ENCODE peak calls at places on chromosomes 2 and 18, in five cellular contexts. One of them, this sample, is unnamed. For H3K9me3, the result is how much of the 10 kb centered on the place peaks cover.

GRCh38 chr18:55489742-55490055 is 98.3 kb downstream of the TCF4 start:
- DNase-seq in transverse colon: no peak
- DNase-seq in Caco-2: no peak
- DNase-seq in right cardiac atrium: no peak
- DNase-seq in kidney: no peak
- DNase-seq in this sample: no peak

GRCh38 chr2:143480586-143481230 is 351.5 kb downstream of the ARHGAP15 start:
- DNase-seq in transverse colon: no peak
- DNase-seq in Caco-2: no peak
- DNase-seq in right cardiac atrium: no peak
- DNase-seq in kidney: no peak
- DNase-seq in this sample: no peak

GRCh38 chr2:109351164-109351756 is 222.3 kb downstream of the SH3RF3 start:
- DNase-seq in transverse colon: peak
- DNase-seq in Caco-2: no peak
- DNase-seq in right cardiac atrium: peak
- DNase-seq in kidney: no peak
- DNase-seq in this sample: peak

GRCh38 chr2:172725741-172726140 is 9.9 kb upstream of the RAPGEF4 start:
- DNase-seq in transverse colon: no peak
- DNase-seq in Caco-2: no peak
- DNase-seq in right cardiac atrium: no peak
- DNase-seq in kidney: no peak
- DNase-seq in this sample: no peak

GRCh38 chr2:158403237-158403636 is 53.3 kb downstream of the CCDC148 start:
- DNase-seq in transverse colon: no peak
- DNase-seq in Caco-2: no peak
- DNase-seq in right cardiac atrium: no peak
- DNase-seq in kidney: no peak
- DNase-seq in this sample: no peak

GRCh38 chr18:58046087-58046793 is 2.2 kb downstream of the NEDD4L start:
- DNase-seq in transverse colon: no peak
- DNase-seq in Caco-2: no peak
- DNase-seq in right cardiac atrium: no peak
- DNase-seq in kidney: no peak
- DNase-seq in this sample: no peak

GRCh38 chr2:235728401-235729181 is 234.7 kb downstream of the AGAP1 start:
- DNase-seq in transverse colon: no peak
- DNase-seq in Caco-2: no peak
- DNase-seq in right cardiac atrium: peak
- DNase-seq in kidney: no peak
- DNase-seq in this sample: no peak

GRCh38 chr18:48872234-48873145 is 78.3 kb downstream of the SMAD7 start:
- DNase-seq in transverse colon: no peak
- DNase-seq in Caco-2: no peak
- DNase-seq in right cardiac atrium: peak
- DNase-seq in kidney: no peak
- DNase-seq in this sample: no peak

GRCh38 chr18:24934231-24934932 is 417.6 kb downstream of the ZNF521 start:
- DNase-seq in transverse colon: no peak
- DNase-seq in Caco-2: no peak
- DNase-seq in right cardiac atrium: no peak
- DNase-seq in kidney: no peak
- DNase-seq in this sample: no peak

GRCh38 chr18:7635948-7636347 is 68.8 kb downstream of the PTPRM start:
- DNase-seq in transverse colon: no peak
- DNase-seq in Caco-2: no peak
- DNase-seq in right cardiac atrium: no peak
- DNase-seq in kidney: no peak
- DNase-seq in this sample: no peak

GRCh38 chr2:229445013-229445412 is 173.9 kb upstream of the PID1 start:
- DNase-seq in transverse colon: peak
- DNase-seq in Caco-2: no peak
- DNase-seq in right cardiac atrium: peak
- DNase-seq in kidney: peak
- DNase-seq in this sample: peak

GRCh38 chr2:8590940-8591339 is 90.9 kb upstream of the ID2 start:
- DNase-seq in transverse colon: no peak
- DNase-seq in Caco-2: no peak
- DNase-seq in right cardiac atrium: no peak
- DNase-seq in kidney: no peak
- DNase-seq in this sample: peak

GRCh38 chr2:226130192-226130591 is 669.4 kb downstream of the IRS1 start:
- DNase-seq in transverse colon: no peak
- DNase-seq in Caco-2: no peak
- DNase-seq in right cardiac atrium: no peak
- DNase-seq in kidney: no peak
- DNase-seq in this sample: no peak

GRCh38 chr2:212001280-212001679 is 537.3 kb downstream of the ERBB4 start:
- DNase-seq in transverse colon: no peak
- DNase-seq in Caco-2: no peak
- DNase-seq in right cardiac atrium: no peak
- DNase-seq in kidney: no peak
- DNase-seq in this sample: no peak

GRCh38 chr2:161625314-161625919 is 1.2 kb downstream of the SLC4A10 start:
- DNase-seq in transverse colon: peak
- DNase-seq in Caco-2: no peak
- DNase-seq in right cardiac atrium: no peak
- DNase-seq in kidney: no peak
- DNase-seq in this sample: no peak

GRCh38 chr2:137975280-137976271 is 11.3 kb downstream of the HNMT start:
- DNase-seq in transverse colon: no peak
- DNase-seq in Caco-2: no peak
- DNase-seq in right cardiac atrium: no peak
- DNase-seq in kidney: no peak
- DNase-seq in this sample: no peak

GRCh38 chr18:2823966-2824365 is 22.8 kb upstream of the EMILIN2 start:
- DNase-seq in transverse colon: no peak
- DNase-seq in Caco-2: no peak
- DNase-seq in right cardiac atrium: no peak
- DNase-seq in kidney: no peak
- DNase-seq in this sample: no peak

GRCh38 chr2:79716266-79716665 is 203.4 kb downstream of the CTNNA2 start:
- DNase-seq in transverse colon: no peak
- DNase-seq in Caco-2: no peak
- DNase-seq in right cardiac atrium: no peak
- DNase-seq in kidney: no peak
- DNase-seq in this sample: no peak

GRCh38 chr2:223069988-223070387 is 18.0 kb downstream of the KCNE4 start:
- DNase-seq in transverse colon: no peak
- DNase-seq in Caco-2: no peak
- DNase-seq in right cardiac atrium: no peak
- DNase-seq in kidney: no peak
- DNase-seq in this sample: no peak

GRCh38 chr2:241796610-241797138 is 12.3 kb upstream of the NEU4 start:
- DNase-seq in transverse colon: peak
- DNase-seq in Caco-2: peak
- DNase-seq in right cardiac atrium: no peak
- DNase-seq in kidney: peak
- DNase-seq in this sample: no peak

GRCh38 chr2:23595601-23596251 is 210.7 kb downstream of the KLHL29 start:
- DNase-seq in transverse colon: no peak
- DNase-seq in Caco-2: no peak
- DNase-seq in right cardiac atrium: no peak
- DNase-seq in kidney: peak
- DNase-seq in this sample: no peak

GRCh38 chr2:174332607-174333001 is 2.1 kb upstream of the SP9 start:
- DNase-seq in transverse colon: no peak
- DNase-seq in Caco-2: no peak
- DNase-seq in right cardiac atrium: no peak
- DNase-seq in kidney: no peak
- DNase-seq in this sample: no peak

GRCh38 chr2:188693111-188693510 is 281.1 kb upstream of the COL3A1 start:
- DNase-seq in transverse colon: peak
- DNase-seq in Caco-2: peak
- DNase-seq in right cardiac atrium: peak
- DNase-seq in kidney: no peak
- DNase-seq in this sample: no peak

GRCh38 chr2:234829074-234829455 is 122.8 kb upstream of the SH3BP4 start:
- DNase-seq in transverse colon: no peak
- DNase-seq in Caco-2: no peak
- DNase-seq in right cardiac atrium: no peak
- DNase-seq in kidney: no peak
- DNase-seq in this sample: no peak

GRCh38 chr2:207334631-207335371 is 169.1 kb upstream of the KLF7 start:
- DNase-seq in transverse colon: peak
- DNase-seq in Caco-2: no peak
- DNase-seq in right cardiac atrium: peak
- DNase-seq in kidney: peak
- DNase-seq in this sample: peak

GRCh38 chr2:39437522-39438296 is 624 bp upstream of the MAP4K3 start:
- DNase-seq in transverse colon: peak
- DNase-seq in Caco-2: peak
- DNase-seq in right cardiac atrium: peak
- DNase-seq in kidney: peak
- DNase-seq in this sample: peak

GRCh38 chr2:46683541-46683940 is 204.2 kb downstream of the TMEM247 start:
- DNase-seq in transverse colon: no peak
- DNase-seq in Caco-2: no peak
- DNase-seq in right cardiac atrium: no peak
- DNase-seq in kidney: no peak
- DNase-seq in this sample: no peak

GRCh38 chr2:124959582-124959981 is 934.5 kb downstream of the CNTNAP5 start:
- DNase-seq in transverse colon: no peak
- DNase-seq in Caco-2: no peak
- DNase-seq in right cardiac atrium: no peak
- DNase-seq in kidney: no peak
- DNase-seq in this sample: no peak

GRCh38 chr2:20599861-20600461 is 50.9 kb downstream of the HS1BP3 start:
- DNase-seq in transverse colon: peak
- DNase-seq in Caco-2: peak
- DNase-seq in right cardiac atrium: peak
- DNase-seq in kidney: peak
- DNase-seq in this sample: peak

GRCh38 chr2:82652117-82652516 is 1807.0 kb downstream of the SUCLG1 start:
- DNase-seq in transverse colon: no peak
- DNase-seq in Caco-2: no peak
- DNase-seq in right cardiac atrium: no peak
- DNase-seq in kidney: no peak
- DNase-seq in this sample: no peak
- H3K9me3 ChIP-seq in transverse colon: under half
- H3K9me3 ChIP-seq in Caco-2: under half
- H3K9me3 ChIP-seq in right cardiac atrium: under half
- H3K9me3 ChIP-seq in kidney: under half
- H3K9me3 ChIP-seq in this sample: under half

GRCh38 chr2:6845312-6845711 is 20.4 kb downstream of the CMPK2 start:
- DNase-seq in transverse colon: no peak
- DNase-seq in Caco-2: no peak
- DNase-seq in right cardiac atrium: no peak
- DNase-seq in kidney: no peak
- DNase-seq in this sample: no peak

GRCh38 chr2:6846967-6847695 is 18.6 kb downstream of the CMPK2 start:
- DNase-seq in transverse colon: no peak
- DNase-seq in Caco-2: no peak
- DNase-seq in right cardiac atrium: no peak
- DNase-seq in kidney: no peak
- DNase-seq in this sample: no peak

GRCh38 chr2:6841537-6842287 is 24.0 kb downstream of the CMPK2 start:
- DNase-seq in transverse colon: no peak
- DNase-seq in Caco-2: no peak
- DNase-seq in right cardiac atrium: no peak
- DNase-seq in kidney: no peak
- DNase-seq in this sample: no peak

GRCh38 chr2:6845903-6846302 is 19.8 kb downstream of the CMPK2 start:
- DNase-seq in transverse colon: no peak
- DNase-seq in Caco-2: no peak
- DNase-seq in right cardiac atrium: no peak
- DNase-seq in kidney: no peak
- DNase-seq in this sample: no peak

DNA sequence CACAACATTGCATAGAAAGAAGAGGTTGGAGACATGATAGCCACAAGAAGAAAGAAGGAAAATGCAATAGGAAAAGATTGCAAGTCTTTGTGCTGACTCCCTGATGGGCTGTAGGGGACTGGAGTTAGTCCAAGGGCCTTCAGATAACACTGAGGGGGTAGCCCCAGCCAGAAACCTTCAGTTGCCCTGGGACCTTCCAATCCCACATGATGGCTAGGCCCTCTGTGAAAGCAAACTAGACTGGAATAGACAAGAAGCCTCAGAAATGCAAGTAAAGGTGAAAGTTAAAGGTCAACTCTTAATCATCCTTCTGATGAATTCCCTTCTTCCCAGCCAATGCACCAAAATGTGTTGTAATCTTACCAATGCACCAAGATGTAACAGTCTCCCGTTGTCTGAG is 19.2 kb downstream of the CMPK2 start:
- DNase-seq in transverse colon: no peak
- DNase-seq in Caco-2: no peak
- DNase-seq in right cardiac atrium: no peak
- DNase-seq in kidney: no peak
- DNase-seq in this sample: no peak
- H3K9me3 ChIP-seq in transverse colon: under half
- H3K9me3 ChIP-seq in Caco-2: under half
- H3K9me3 ChIP-seq in right cardiac atrium: under half
- H3K9me3 ChIP-seq in kidney: under half
- H3K9me3 ChIP-seq in this sample: half or more

GRCh38 chr18:67265464-67266245 is 250.9 kb downstream of the DSEL start:
- DNase-seq in transverse colon: no peak
- DNase-seq in Caco-2: no peak
- DNase-seq in right cardiac atrium: no peak
- DNase-seq in kidney: no peak
- DNase-seq in this sample: no peak

GRCh38 chr18:67266591-67267237 is 249.8 kb downstream of the DSEL start:
- DNase-seq in transverse colon: no peak
- DNase-seq in Caco-2: no peak
- DNase-seq in right cardiac atrium: no peak
- DNase-seq in kidney: no peak
- DNase-seq in this sample: no peak

GRCh38 chr18:67269206-67269605 is 247.3 kb downstream of the DSEL start:
- DNase-seq in transverse colon: no peak
- DNase-seq in Caco-2: no peak
- DNase-seq in right cardiac atrium: no peak
- DNase-seq in kidney: no peak
- DNase-seq in this sample: no peak

GRCh38 chr18:67266246-67266570 is 250.3 kb downstream of the DSEL start:
- DNase-seq in transverse colon: no peak
- DNase-seq in Caco-2: no peak
- DNase-seq in right cardiac atrium: no peak
- DNase-seq in kidney: no peak
- DNase-seq in this sample: no peak

GRCh38 chr18:67268530-67268929 is 248.0 kb downstream of the DSEL start:
- DNase-seq in transverse colon: no peak
- DNase-seq in Caco-2: no peak
- DNase-seq in right cardiac atrium: no peak
- DNase-seq in kidney: no peak
- DNase-seq in this sample: no peak
- H3K9me3 ChIP-seq in transverse colon: under half
- H3K9me3 ChIP-seq in Caco-2: under half
- H3K9me3 ChIP-seq in right cardiac atrium: under half
- H3K9me3 ChIP-seq in kidney: under half
- H3K9me3 ChIP-seq in this sample: under half

GRCh38 chr2:74952575-74952974 is 5.9 kb upstream of the POLE4 start:
- DNase-seq in transverse colon: no peak
- DNase-seq in Caco-2: peak
- DNase-seq in right cardiac atrium: no peak
- DNase-seq in kidney: no peak
- DNase-seq in this sample: no peak
- H3K9me3 ChIP-seq in transverse colon: under half
- H3K9me3 ChIP-seq in Caco-2: under half
- H3K9me3 ChIP-seq in right cardiac atrium: under half
- H3K9me3 ChIP-seq in kidney: under half
- H3K9me3 ChIP-seq in this sample: under half